ENCODE peak calls at places on chromosomes 2 and 18, in ten cellular contexts. G is heart right ventricle; B is adrenal gland; N is mammary epithelial cell; E is cardiac muscle cell; A is endodermal cell; L is psoas muscle; U is left ventricle myocardium inferior; S is CD8-positive, alpha-beta T cell; X is endothelial cell of umbilical vein. W is an unnamed sample. For H3K4me1, the result is how much of the 10 kb centered on the place peaks cover.

GRCh38 chr2:138364554-138365162 is 136.9 kb upstream of the SPOPL start:
- DNase-seq in U (no peak), B (no peak), N (peak), L (no peak), E (peak), X (no peak), S (no peak), G (no peak), A (no peak), W (no peak)

GRCh38 chr18:32548688-32549087 is 78.0 kb upstream of the GAREM1 start:
- DNase-seq in B (no peak), L (no peak), G (no peak), A (peak), S (no peak), U (no peak), X (no peak), E (no peak), N (no peak), W (no peak)

GRCh38 chr18:56298935-56299334 is 339.5 kb downstream of the TXNL1 start:
- DNase-seq in X (peak), B (no peak), U (no peak), S (no peak), N (peak), A (no peak), G (no peak), E (peak), L (no peak), W (no peak)

GRCh38 chr18:7592305-7593071 is 25.4 kb downstream of the PTPRM start:
- DNase-seq in N (no peak), E (no peak), L (no peak), X (no peak), G (no peak), B (no peak), A (peak), U (no peak), S (no peak), W (peak)

GRCh38 chr2:46801731-46802664 is 113.6 kb downstream of the MCFD2 start:
- DNase-seq in L (no peak), S (no peak), N (peak), A (no peak), B (peak), U (no peak), X (no peak), G (no peak), E (no peak), W (no peak)

GRCh38 chr2:197165020-197165419 is 145.6 kb downstream of the ANKRD44 start:
- DNase-seq in N (no peak), U (no peak), L (no peak), X (no peak), G (no peak), E (no peak), B (no peak), A (no peak), S (no peak), W (no peak)

GRCh38 chr18:79856119-79857080 is 58.7 kb downstream of the KCNG2 start:
- DNase-seq in S (no peak), B (no peak), E (peak), G (no peak), A (peak), X (no peak), N (no peak), U (no peak), L (no peak), W (peak)

GRCh38 chr2:152126664-152127063 is 27.8 kb upstream of the CACNB4 start:
- DNase-seq in N (no peak), X (no peak), A (no peak), B (no peak), U (no peak), G (no peak), L (no peak), E (no peak), S (no peak), W (peak)

GRCh38 chr2:49831698-49832367 is 677.5 kb upstream of the FSHR start:
- DNase-seq in X (no peak), A (no peak), L (no peak), G (no peak), U (no peak), N (no peak), B (no peak), E (no peak), S (no peak), W (no peak)

GRCh38 chr2:155755481-155755880 is 577.0 kb downstream of the NR4A2 start:
- DNase-seq in N (no peak), E (no peak), G (no peak), L (no peak), A (no peak), S (no peak), X (no peak), U (no peak), B (no peak), W (no peak)

GRCh38 chr2:195683174-195683573 is 26.1 kb downstream of the SLC39A10 start:
- DNase-seq in U (no peak), L (no peak), A (no peak), G (no peak), S (no peak), N (peak), B (no peak), E (no peak), X (no peak), W (no peak)

GRCh38 chr2:15938803-15939555 is 1.4 kb upstream of the MYCN start:
- DNase-seq in S (no peak), E (no peak), L (no peak), U (no peak), G (no peak), X (no peak), N (no peak), A (peak), B (no peak), W (no peak)

GRCh38 chr2:162118166-162119031 is 33.6 kb downstream of the GCG start:
- DNase-seq in U (peak), A (no peak), E (peak), G (peak), B (peak), L (peak), N (peak), X (peak), S (no peak), W (no peak)

GRCh38 chr2:240161087-240161750 is 20.8 kb upstream of the OTOS start:
- DNase-seq in S (no peak), A (no peak), U (no peak), G (no peak), B (no peak), L (peak), X (no peak), N (no peak), E (no peak), W (no peak)

GRCh38 chr2:137185378-137186078 is 420.2 kb downstream of the THSD7B start:
- DNase-seq in G (no peak), B (no peak), N (peak), S (no peak), X (no peak), E (no peak), A (no peak), L (no peak), U (no peak), W (no peak)

GRCh38 chr2:37652199-37652640 is 19.2 kb downstream of the CDC42EP3 start:
- DNase-seq in N (peak), S (no peak), X (peak), U (no peak), G (no peak), E (peak), L (no peak), B (no peak), A (no peak), W (no peak)

GRCh38 chr2:217937446-217937845 is 65.3 kb downstream of the TNS1 start:
- DNase-seq in N (no peak), E (peak), U (peak), G (peak), X (peak), L (peak), A (no peak), B (no peak), S (no peak), W (no peak)

GRCh38 chr2:145595296-145595695 is 1075.4 kb upstream of the ZEB2 start:
- DNase-seq in S (no peak), E (peak), L (no peak), B (no peak), U (no peak), G (no peak), N (peak), A (no peak), X (no peak), W (no peak)

GRCh38 chr2:203918839-203919238 is 17.7 kb upstream of the ICOS start:
- DNase-seq in X (no peak), U (no peak), B (no peak), G (no peak), L (no peak), A (no peak), N (no peak), S (no peak), E (no peak), W (no peak)

GRCh38 chr2:156329922-156330726 is 2.4 kb downstream of the NR4A2 start:
- DNase-seq in X (no peak), B (no peak), E (no peak), A (no peak), G (no peak), L (no peak), S (no peak), U (no peak), N (no peak), W (no peak)

GRCh38 chr18:456361-456821 is 44.1 kb downstream of the COLEC12 start:
- DNase-seq in A (no peak), X (no peak), N (no peak), U (peak), G (peak), B (no peak), S (no peak), L (peak), E (peak), W (no peak)

GRCh38 chr2:36277146-36277808 is 78.3 kb upstream of the CRIM1 start:
- DNase-seq in G (no peak), S (no peak), N (peak), A (no peak), U (no peak), B (no peak), L (no peak), E (peak), X (peak), W (no peak)

GRCh38 chr2:60365556-60365955 is 187.9 kb downstream of the BCL11A start:
- DNase-seq in A (peak), G (no peak), X (no peak), N (no peak), E (peak), S (no peak), U (no peak), L (no peak), B (no peak), W (peak)
- H3K4me3 ChIP-seq in A (no peak), G (no peak), X (no peak), N (no peak), E (no peak), S (no peak), U (no peak), L (no peak), B (no peak), W (no peak)

GRCh38 chr18:57784034-57784815 is 18.9 kb downstream of the ATP8B1 start:
- DNase-seq in X (peak), N (peak), S (no peak), L (no peak), A (no peak), G (no peak), E (peak), U (no peak), B (no peak), W (no peak)
- H3K4me1 ChIP-seq in X (half or more), N (under half), S (under half), L (half or more), A (under half), G (half or more), E (under half), U (half or more), B (half or more), W (under half)

GRCh38 chr2:237414056-237414661 is at the start of gene COL6A3:
- DNase-seq in U (peak), G (peak), B (no peak), L (peak), A (no peak), N (no peak), X (no peak), S (no peak), E (peak), W (no peak)

GRCh38 chr2:237413293-237414055 is 490 bp downstream of the COL6A3 start:
- DNase-seq in B (no peak), G (no peak), X (no peak), E (no peak), N (no peak), S (no peak), U (no peak), A (no peak), L (no peak), W (no peak)

GRCh38 chr2:237410949-237411635 is 2.9 kb downstream of the COL6A3 start:
- DNase-seq in B (no peak), U (no peak), E (peak), A (no peak), S (no peak), X (no peak), G (no peak), L (no peak), N (no peak), W (no peak)

GRCh38 chr2:237412646-237413292 is 1.2 kb downstream of the COL6A3 start:
- DNase-seq in G (peak), B (no peak), X (no peak), E (no peak), L (no peak), S (no peak), N (no peak), U (no peak), A (no peak), W (no peak)

GRCh38 chr2:237411683-237412349 is 2.1 kb downstream of the COL6A3 start:
- DNase-seq in E (peak), L (peak), S (no peak), B (no peak), U (no peak), G (no peak), N (no peak), X (no peak), A (no peak), W (no peak)
- TF ChIP-seq CTCF in E (no peak), L (no peak), S (no peak), B (no peak), U (no peak), G (no peak), N (no peak), X (no peak), A (no peak), W (no peak)

DNA sequence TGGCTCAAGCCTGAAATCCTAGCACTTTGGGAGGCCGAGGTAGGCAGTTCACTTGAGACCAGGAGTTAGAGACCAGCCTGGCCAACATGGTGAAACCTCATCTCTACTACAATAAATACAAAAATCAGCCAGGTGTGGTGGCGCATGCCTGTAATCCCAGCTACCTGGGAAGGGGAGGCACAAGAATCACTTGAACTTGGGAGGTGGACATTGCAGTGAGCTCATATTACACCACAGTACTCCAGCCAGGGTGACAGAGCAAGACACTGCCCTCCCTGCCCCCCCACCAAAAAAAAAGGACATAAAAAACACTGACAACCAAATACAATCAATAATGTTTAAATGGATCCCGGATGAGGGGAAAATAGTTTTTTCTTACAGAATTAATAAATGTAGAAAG is 7.8 kb downstream of the TIA1 start:
- DNase-seq in X (no peak), S (no peak), E (no peak), G (no peak), N (no peak), A (no peak), L (no peak), B (no peak), U (no peak), W (no peak)
- H3K4me3 ChIP-seq in X (no peak), S (no peak), E (no peak), G (no peak), N (no peak), A (no peak), L (no peak), B (no peak), U (no peak), W (no peak)

GRCh38 chr2:60538136-60538535 is 15.3 kb downstream of the BCL11A start:
- DNase-seq in G (no peak), L (no peak), A (no peak), U (no peak), S (no peak), B (no peak), E (no peak), X (no peak), N (no peak), W (no peak)

GRCh38 chr2:60540054-60540453 is 13.4 kb downstream of the BCL11A start:
- DNase-seq in G (no peak), U (no peak), X (no peak), A (no peak), S (no peak), B (no peak), E (no peak), L (no peak), N (no peak), W (no peak)

GRCh38 chr2:60535392-60536312 is 17.8 kb downstream of the BCL11A start:
- DNase-seq in G (no peak), L (no peak), B (no peak), N (no peak), E (no peak), A (peak), X (no peak), U (no peak), S (no peak), W (no peak)

GRCh38 chr2:60536716-60537115 is 16.7 kb downstream of the BCL11A start:
- DNase-seq in X (no peak), A (no peak), S (no peak), N (no peak), B (no peak), U (no peak), L (no peak), E (peak), G (no peak), W (no peak)

GRCh38 chr2:60539177-60539576 is 14.3 kb downstream of the BCL11A start:
- DNase-seq in X (no peak), S (no peak), L (no peak), B (no peak), G (no peak), N (no peak), E (no peak), A (peak), U (no peak), W (no peak)
- H3K4me1 ChIP-seq in X (under half), S (under half), L (under half), B (under half), G (under half), N (under half), E (under half), A (under half), U (half or more), W (under half)